ENCODE peak calls at places on chromosomes 11 and 22, in six cellular contexts. G, H, A, S, M and J are unnamed samples.

GRCh38 chr11:19072464-19072863 is 11.9 kb upstream of the MRGPRX2 start:
- DNase-seq in M (no peak), A (no peak), H (no peak), G (no peak), S (no peak), J (no peak)

GRCh38 chr22:26650722-26651421 is 6.5 kb upstream of the MIAT start:
- DNase-seq in A (no peak), G (no peak), S (no peak), M (no peak), H (no peak), J (no peak)

GRCh38 chr11:11265994-11266606 is 87.0 kb downstream of the CSNK2A3 start:
- DNase-seq in S (no peak), M (no peak), A (peak), H (peak), G (no peak), J (peak)

GRCh38 chr11:12280199-12280837 is 97.1 kb upstream of the PARVA start:
- DNase-seq in S (no peak), G (no peak), H (no peak), A (no peak), M (no peak), J (no peak)

GRCh38 chr11:74001822-74002286 is 7.0 kb downstream of the UCP3 start:
- DNase-seq in S (no peak), H (no peak), M (no peak), G (no peak), A (no peak), J (no peak)

GRCh38 chr22:29879738-29880137 is 3.2 kb upstream of the MTMR3 start:
- DNase-seq in M (no peak), H (no peak), A (no peak), G (no peak), S (no peak), J (no peak)

GRCh38 chr11:128608732-128609131 is 21.4 kb upstream of the ETS1 start:
- DNase-seq in A (no peak), M (no peak), S (no peak), H (no peak), G (no peak), J (no peak)

GRCh38 chr11:61918251-61919112 is 1.1 kb upstream of the RAB3IL1 start:
- DNase-seq in A (no peak), H (no peak), G (peak), M (no peak), S (no peak), J (no peak)

GRCh38 chr11:70251583-70252285 is 18.8 kb upstream of the PPFIA1 start:
- DNase-seq in G (no peak), M (no peak), A (no peak), H (no peak), S (no peak), J (no peak)